ENCODE peak calls at places on chromosomes 12 and 14, in seven cellular contexts. One of them, this sample, is unnamed. For H3K4me1, the result is how much of the 10 kb centered on the place peaks cover.

GRCh38 chr12:48750215-48750614 is 33.7 kb upstream of the CCNT1 start:
- DNase-seq in heart left ventricle: no peak
- DNase-seq in upper lobe of right lung: no peak
- DNase-seq in pancreas: no peak
- DNase-seq in CD4-positive, CD25-positive, alpha-beta regulatory T cell: no peak
- DNase-seq in IMR-90: peak
- DNase-seq in mucosa of descending colon: no peak
- DNase-seq in this sample: no peak

GRCh38 chr14:36870776-36871175 is 209.1 kb downstream of the PAX9 start:
- DNase-seq in heart left ventricle: no peak
- DNase-seq in upper lobe of right lung: no peak
- DNase-seq in pancreas: no peak
- DNase-seq in CD4-positive, CD25-positive, alpha-beta regulatory T cell: no peak
- DNase-seq in IMR-90: no peak
- DNase-seq in mucosa of descending colon: no peak
- DNase-seq in this sample: no peak

GRCh38 chr14:75234173-75234855 is 44.3 kb upstream of the FOS start:
- DNase-seq in heart left ventricle: peak
- DNase-seq in upper lobe of right lung: peak
- DNase-seq in pancreas: peak
- DNase-seq in CD4-positive, CD25-positive, alpha-beta regulatory T cell: no peak
- DNase-seq in IMR-90: peak
- DNase-seq in mucosa of descending colon: no peak
- DNase-seq in this sample: no peak

GRCh38 chr14:51035611-51036192 is 59.2 kb downstream of the TRIM9 start:
- DNase-seq in heart left ventricle: no peak
- DNase-seq in upper lobe of right lung: no peak
- DNase-seq in pancreas: no peak
- DNase-seq in CD4-positive, CD25-positive, alpha-beta regulatory T cell: no peak
- DNase-seq in IMR-90: no peak
- DNase-seq in mucosa of descending colon: no peak
- DNase-seq in this sample: no peak

GRCh38 chr12:124347805-124348658 is 53.1 kb downstream of the RFLNA start:
- DNase-seq in heart left ventricle: no peak
- DNase-seq in upper lobe of right lung: no peak
- DNase-seq in pancreas: no peak
- DNase-seq in CD4-positive, CD25-positive, alpha-beta regulatory T cell: no peak
- DNase-seq in IMR-90: no peak
- DNase-seq in mucosa of descending colon: no peak
- DNase-seq in this sample: no peak

GRCh38 chr12:2934371-2934770 is 24.8 kb upstream of the TEAD4 start:
- DNase-seq in heart left ventricle: no peak
- DNase-seq in upper lobe of right lung: no peak
- DNase-seq in pancreas: no peak
- DNase-seq in CD4-positive, CD25-positive, alpha-beta regulatory T cell: no peak
- DNase-seq in IMR-90: no peak
- DNase-seq in mucosa of descending colon: no peak
- DNase-seq in this sample: no peak

GRCh38 chr14:50093496-50093895 is 22.9 kb downstream of the VCPKMT start:
- DNase-seq in heart left ventricle: no peak
- DNase-seq in upper lobe of right lung: no peak
- DNase-seq in pancreas: no peak
- DNase-seq in CD4-positive, CD25-positive, alpha-beta regulatory T cell: no peak
- DNase-seq in IMR-90: no peak
- DNase-seq in mucosa of descending colon: no peak
- DNase-seq in this sample: no peak

GRCh38 chr12:8680533-8680932 is 17.3 kb upstream of the RIMKLB start:
- DNase-seq in heart left ventricle: no peak
- DNase-seq in upper lobe of right lung: no peak
- DNase-seq in pancreas: no peak
- DNase-seq in CD4-positive, CD25-positive, alpha-beta regulatory T cell: no peak
- DNase-seq in IMR-90: no peak
- DNase-seq in mucosa of descending colon: no peak
- DNase-seq in this sample: no peak

GRCh38 chr12:80419660-80420059 is 24.4 kb upstream of the PTPRQ start:
- DNase-seq in heart left ventricle: no peak
- DNase-seq in upper lobe of right lung: no peak
- DNase-seq in pancreas: no peak
- DNase-seq in CD4-positive, CD25-positive, alpha-beta regulatory T cell: no peak
- DNase-seq in IMR-90: peak
- DNase-seq in mucosa of descending colon: no peak
- DNase-seq in this sample: no peak

GRCh38 chr12:51482808-51483532 is 58.3 kb downstream of the SLC4A8 start:
- DNase-seq in heart left ventricle: no peak
- DNase-seq in upper lobe of right lung: no peak
- DNase-seq in pancreas: no peak
- DNase-seq in CD4-positive, CD25-positive, alpha-beta regulatory T cell: peak
- DNase-seq in IMR-90: no peak
- DNase-seq in mucosa of descending colon: no peak
- DNase-seq in this sample: no peak

GRCh38 chr12:13982010-13982409 is 608 bp upstream of the GRIN2B start:
- DNase-seq in heart left ventricle: no peak
- DNase-seq in upper lobe of right lung: no peak
- DNase-seq in pancreas: no peak
- DNase-seq in CD4-positive, CD25-positive, alpha-beta regulatory T cell: no peak
- DNase-seq in IMR-90: no peak
- DNase-seq in mucosa of descending colon: no peak
- DNase-seq in this sample: peak

GRCh38 chr14:95255013-95255412 is 64.7 kb downstream of the CLMN start:
- DNase-seq in heart left ventricle: no peak
- DNase-seq in upper lobe of right lung: no peak
- DNase-seq in pancreas: no peak
- DNase-seq in CD4-positive, CD25-positive, alpha-beta regulatory T cell: no peak
- DNase-seq in IMR-90: no peak
- DNase-seq in mucosa of descending colon: no peak
- DNase-seq in this sample: no peak

GRCh38 chr12:48882325-48882687 is 16.6 kb upstream of the RND1 start:
- DNase-seq in heart left ventricle: no peak
- DNase-seq in upper lobe of right lung: no peak
- DNase-seq in pancreas: peak
- DNase-seq in CD4-positive, CD25-positive, alpha-beta regulatory T cell: no peak
- DNase-seq in IMR-90: peak
- DNase-seq in mucosa of descending colon: no peak
- DNase-seq in this sample: no peak

GRCh38 chr12:60059180-60059579 is 463.4 kb downstream of the SLC16A7 start:
- DNase-seq in heart left ventricle: no peak
- DNase-seq in upper lobe of right lung: no peak
- DNase-seq in pancreas: no peak
- DNase-seq in CD4-positive, CD25-positive, alpha-beta regulatory T cell: no peak
- DNase-seq in IMR-90: peak
- DNase-seq in mucosa of descending colon: no peak
- DNase-seq in this sample: no peak

GRCh38 chr14:87615822-87616679 is 376.9 kb downstream of the GALC start:
- DNase-seq in heart left ventricle: no peak
- DNase-seq in upper lobe of right lung: no peak
- DNase-seq in pancreas: peak
- DNase-seq in CD4-positive, CD25-positive, alpha-beta regulatory T cell: peak
- DNase-seq in IMR-90: peak
- DNase-seq in mucosa of descending colon: peak
- DNase-seq in this sample: peak

GRCh38 chr12:94998322-94998721 is 5.2 kb downstream of the NDUFA12 start:
- DNase-seq in heart left ventricle: no peak
- DNase-seq in upper lobe of right lung: no peak
- DNase-seq in pancreas: no peak
- DNase-seq in CD4-positive, CD25-positive, alpha-beta regulatory T cell: no peak
- DNase-seq in IMR-90: no peak
- DNase-seq in mucosa of descending colon: no peak
- DNase-seq in this sample: no peak

GRCh38 chr12:95548056-95548538 is 3.2 kb downstream of the USP44 start:
- DNase-seq in heart left ventricle: no peak
- DNase-seq in upper lobe of right lung: peak
- DNase-seq in pancreas: peak
- DNase-seq in CD4-positive, CD25-positive, alpha-beta regulatory T cell: peak
- DNase-seq in IMR-90: no peak
- DNase-seq in mucosa of descending colon: peak
- DNase-seq in this sample: no peak

GRCh38 chr14:77053046-77053841 is 24.7 kb upstream of the IRF2BPL start:
- DNase-seq in heart left ventricle: peak
- DNase-seq in upper lobe of right lung: peak
- DNase-seq in pancreas: no peak
- DNase-seq in CD4-positive, CD25-positive, alpha-beta regulatory T cell: peak
- DNase-seq in IMR-90: peak
- DNase-seq in mucosa of descending colon: peak
- DNase-seq in this sample: peak

GRCh38 chr12:5627053-5627630 is 195.2 kb downstream of the NTF3 start:
- DNase-seq in heart left ventricle: no peak
- DNase-seq in upper lobe of right lung: no peak
- DNase-seq in pancreas: no peak
- DNase-seq in CD4-positive, CD25-positive, alpha-beta regulatory T cell: no peak
- DNase-seq in IMR-90: no peak
- DNase-seq in mucosa of descending colon: no peak
- DNase-seq in this sample: no peak

GRCh38 chr14:24984846-24985589 is 64.9 kb downstream of the STXBP6 start:
- DNase-seq in heart left ventricle: no peak
- DNase-seq in upper lobe of right lung: no peak
- DNase-seq in pancreas: no peak
- DNase-seq in CD4-positive, CD25-positive, alpha-beta regulatory T cell: no peak
- DNase-seq in IMR-90: no peak
- DNase-seq in mucosa of descending colon: peak
- DNase-seq in this sample: no peak

GRCh38 chr12:56086096-56086495 is 6.1 kb downstream of the ERBB3 start:
- DNase-seq in heart left ventricle: no peak
- DNase-seq in upper lobe of right lung: no peak
- DNase-seq in pancreas: peak
- DNase-seq in CD4-positive, CD25-positive, alpha-beta regulatory T cell: no peak
- DNase-seq in IMR-90: no peak
- DNase-seq in mucosa of descending colon: no peak
- DNase-seq in this sample: no peak

GRCh38 chr12:110075880-110076279 is 27.6 kb upstream of the C12orf76 start:
- DNase-seq in heart left ventricle: no peak
- DNase-seq in upper lobe of right lung: no peak
- DNase-seq in pancreas: no peak
- DNase-seq in CD4-positive, CD25-positive, alpha-beta regulatory T cell: no peak
- DNase-seq in IMR-90: no peak
- DNase-seq in mucosa of descending colon: no peak
- DNase-seq in this sample: no peak

GRCh38 chr12:110080410-110080809 is 32.1 kb upstream of the C12orf76 start:
- DNase-seq in heart left ventricle: no peak
- DNase-seq in upper lobe of right lung: no peak
- DNase-seq in pancreas: no peak
- DNase-seq in CD4-positive, CD25-positive, alpha-beta regulatory T cell: no peak
- DNase-seq in IMR-90: no peak
- DNase-seq in mucosa of descending colon: no peak
- DNase-seq in this sample: no peak

GRCh38 chr12:110077769-110078168 is 29.4 kb upstream of the C12orf76 start:
- DNase-seq in heart left ventricle: no peak
- DNase-seq in upper lobe of right lung: no peak
- DNase-seq in pancreas: no peak
- DNase-seq in CD4-positive, CD25-positive, alpha-beta regulatory T cell: no peak
- DNase-seq in IMR-90: no peak
- DNase-seq in mucosa of descending colon: no peak
- DNase-seq in this sample: no peak

GRCh38 chr12:110084314-110085015 is 36.1 kb upstream of the C12orf76 start:
- DNase-seq in heart left ventricle: no peak
- DNase-seq in upper lobe of right lung: no peak
- DNase-seq in pancreas: no peak
- DNase-seq in CD4-positive, CD25-positive, alpha-beta regulatory T cell: no peak
- DNase-seq in IMR-90: no peak
- DNase-seq in mucosa of descending colon: no peak
- DNase-seq in this sample: no peak

GRCh38 chr12:110079477-110080400 is 31.4 kb upstream of the C12orf76 start:
- DNase-seq in heart left ventricle: peak
- DNase-seq in upper lobe of right lung: peak
- DNase-seq in pancreas: peak
- DNase-seq in CD4-positive, CD25-positive, alpha-beta regulatory T cell: peak
- DNase-seq in IMR-90: peak
- DNase-seq in mucosa of descending colon: peak
- DNase-seq in this sample: no peak
- H3K4me3 ChIP-seq in heart left ventricle: peak
- H3K4me3 ChIP-seq in upper lobe of right lung: peak
- H3K4me3 ChIP-seq in pancreas: no peak
- H3K4me3 ChIP-seq in CD4-positive, CD25-positive, alpha-beta regulatory T cell: peak
- H3K4me3 ChIP-seq in IMR-90: no peak
- H3K4me3 ChIP-seq in mucosa of descending colon: no peak
- H3K4me3 ChIP-seq in this sample: no peak

GRCh38 chr12:120249266-120249874 is 16.2 kb downstream of the PXN start:
- DNase-seq in heart left ventricle: no peak
- DNase-seq in upper lobe of right lung: no peak
- DNase-seq in pancreas: no peak
- DNase-seq in CD4-positive, CD25-positive, alpha-beta regulatory T cell: no peak
- DNase-seq in IMR-90: no peak
- DNase-seq in mucosa of descending colon: no peak
- DNase-seq in this sample: no peak

GRCh38 chr12:120249875-120250795 is 15.4 kb downstream of the PXN start:
- DNase-seq in heart left ventricle: peak
- DNase-seq in upper lobe of right lung: no peak
- DNase-seq in pancreas: no peak
- DNase-seq in CD4-positive, CD25-positive, alpha-beta regulatory T cell: peak
- DNase-seq in IMR-90: no peak
- DNase-seq in mucosa of descending colon: no peak
- DNase-seq in this sample: no peak

GRCh38 chr12:120242971-120243699 is 22.4 kb downstream of the PXN start:
- DNase-seq in heart left ventricle: no peak
- DNase-seq in upper lobe of right lung: no peak
- DNase-seq in pancreas: no peak
- DNase-seq in CD4-positive, CD25-positive, alpha-beta regulatory T cell: no peak
- DNase-seq in IMR-90: no peak
- DNase-seq in mucosa of descending colon: no peak
- DNase-seq in this sample: no peak

GRCh38 chr12:120247621-120248030 is 17.9 kb downstream of the PXN start:
- DNase-seq in heart left ventricle: no peak
- DNase-seq in upper lobe of right lung: no peak
- DNase-seq in pancreas: no peak
- DNase-seq in CD4-positive, CD25-positive, alpha-beta regulatory T cell: no peak
- DNase-seq in IMR-90: peak
- DNase-seq in mucosa of descending colon: no peak
- DNase-seq in this sample: no peak

DNA sequence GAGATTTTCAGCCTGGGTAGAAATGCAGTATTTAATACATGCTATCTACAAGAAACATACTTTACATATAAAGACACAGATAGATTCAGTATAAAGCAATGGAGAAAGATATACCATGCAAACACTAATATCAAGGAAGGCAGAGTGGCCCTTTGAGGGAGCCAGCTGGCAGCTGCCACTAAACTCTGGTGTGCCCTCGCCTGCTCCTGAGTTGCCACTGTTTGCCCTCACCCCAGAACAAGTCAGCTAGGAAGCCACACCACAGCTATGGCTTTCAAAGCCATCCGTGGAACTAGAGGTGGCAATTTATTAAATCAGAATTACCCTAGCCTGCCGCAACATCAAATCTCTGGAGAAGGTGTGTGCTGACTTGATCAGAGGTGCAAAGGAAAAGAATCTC is 18.3 kb downstream of the PXN start:
- DNase-seq in heart left ventricle: no peak
- DNase-seq in upper lobe of right lung: no peak
- DNase-seq in pancreas: no peak
- DNase-seq in CD4-positive, CD25-positive, alpha-beta regulatory T cell: no peak
- DNase-seq in IMR-90: no peak
- DNase-seq in mucosa of descending colon: no peak
- DNase-seq in this sample: no peak
- H3K4me1 ChIP-seq in heart left ventricle: half or more
- H3K4me1 ChIP-seq in upper lobe of right lung: half or more
- H3K4me1 ChIP-seq in pancreas: under half
- H3K4me1 ChIP-seq in CD4-positive, CD25-positive, alpha-beta regulatory T cell: half or more
- H3K4me1 ChIP-seq in IMR-90: under half
- H3K4me1 ChIP-seq in mucosa of descending colon: under half
- H3K4me1 ChIP-seq in this sample: under half

GRCh38 chr12:53999596-54000104 is 311 bp upstream of the HOXC9 start:
- DNase-seq in heart left ventricle: no peak
- DNase-seq in upper lobe of right lung: peak
- DNase-seq in pancreas: no peak
- DNase-seq in CD4-positive, CD25-positive, alpha-beta regulatory T cell: no peak
- DNase-seq in IMR-90: peak
- DNase-seq in mucosa of descending colon: no peak
- DNase-seq in this sample: peak
- H3K4me3 ChIP-seq in heart left ventricle: peak
- H3K4me3 ChIP-seq in upper lobe of right lung: peak
- H3K4me3 ChIP-seq in pancreas: no peak
- H3K4me3 ChIP-seq in CD4-positive, CD25-positive, alpha-beta regulatory T cell: no peak
- H3K4me3 ChIP-seq in IMR-90: no peak
- H3K4me3 ChIP-seq in mucosa of descending colon: no peak
- H3K4me3 ChIP-seq in this sample: peak

GRCh38 chr14:98707522-98707921 is 564.5 kb downstream of the BCL11B start:
- DNase-seq in heart left ventricle: no peak
- DNase-seq in upper lobe of right lung: no peak
- DNase-seq in pancreas: no peak
- DNase-seq in CD4-positive, CD25-positive, alpha-beta regulatory T cell: no peak
- DNase-seq in IMR-90: no peak
- DNase-seq in mucosa of descending colon: no peak
- DNase-seq in this sample: no peak
- H3K4me1 ChIP-seq in heart left ventricle: under half
- H3K4me1 ChIP-seq in upper lobe of right lung: under half
- H3K4me1 ChIP-seq in pancreas: under half
- H3K4me1 ChIP-seq in CD4-positive, CD25-positive, alpha-beta regulatory T cell: under half
- H3K4me1 ChIP-seq in IMR-90: under half
- H3K4me1 ChIP-seq in mucosa of descending colon: under half
- H3K4me1 ChIP-seq in this sample: under half

This sample was measured in BE2C.